ENCODE peak calls at places on chromosomes 12 and 14, in six cellular contexts. L, V, Z, F, M and C are unnamed samples.

GRCh38 chr12:51683763-51684357 is 92.8 kb downstream of the SCN8A start:
- DNase-seq in F (no peak), L (no peak), V (no peak), M (no peak), Z (no peak), C (no peak)

GRCh38 chr12:37666069-37666781 is 650.3 kb upstream of the ALG10B start:
- DNase-seq in M (no peak), L (no peak), V (no peak), Z (no peak), F (no peak), C (no peak)

GRCh38 chr14:100299238-100299560 is 7.0 kb downstream of the SLC25A29 start:
- DNase-seq in M (no peak), F (peak), Z (no peak), V (no peak), L (no peak), C (no peak)

GRCh38 chr14:105853907-105854599 is 327.7 kb downstream of the TMEM121 start:
- DNase-seq in M (no peak), L (no peak), Z (no peak), F (peak), V (peak), C (no peak)

GRCh38 chr12:91139981-91140659 is 28.8 kb upstream of the LUM start:
- DNase-seq in M (no peak), F (no peak), Z (no peak), L (no peak), V (no peak), C (no peak)

GRCh38 chr14:94045563-94046345 is 19.6 kb downstream of the OTUB2 start:
- DNase-seq in V (no peak), F (peak), M (no peak), L (no peak), Z (no peak), C (no peak)

GRCh38 chr14:101395779-101396178 is 165.5 kb upstream of the DIO3 start:
- DNase-seq in V (no peak), Z (no peak), F (no peak), M (no peak), L (no peak), C (no peak)

GRCh38 chr12:26513357-26514043 is 318.1 kb downstream of the SSPN start:
- DNase-seq in Z (no peak), F (no peak), M (no peak), V (no peak), L (no peak), C (no peak)

GRCh38 chr12:124352839-124353238 is 57.9 kb downstream of the RFLNA start:
- DNase-seq in V (peak), L (no peak), M (peak), Z (peak), F (peak), C (no peak)

GRCh38 chr14:50037837-50038236 is 78.5 kb downstream of the VCPKMT start:
- DNase-seq in Z (no peak), M (no peak), L (no peak), V (no peak), F (no peak), C (no peak)

GRCh38 chr12:91877461-91878230 is 268.0 kb downstream of the BTG1 start:
- DNase-seq in Z (no peak), L (no peak), F (no peak), M (no peak), V (no peak), C (no peak)

GRCh38 chr12:1360812-1361211 is 233.6 kb downstream of the FBXL14 start:
- DNase-seq in Z (no peak), M (no peak), F (no peak), L (no peak), V (no peak), C (no peak)

GRCh38 chr12:70994217-70994788 is 73.8 kb upstream of the PTPRR start:
- DNase-seq in F (no peak), Z (no peak), M (no peak), L (no peak), V (no peak), C (no peak)

GRCh38 chr14:93047661-93048060 is 68.1 kb downstream of the ITPK1 start:
- DNase-seq in V (peak), L (no peak), F (no peak), M (no peak), Z (no peak), C (no peak)

GRCh38 chr12:11067514-11067913 is 5.4 kb upstream of the TAS2R46 start:
- DNase-seq in L (no peak), Z (no peak), V (no peak), F (no peak), M (no peak), C (no peak)

GRCh38 chr14:38079886-38080285 is 127.8 kb upstream of the SSTR1 start:
- DNase-seq in V (no peak), L (no peak), M (no peak), F (no peak), Z (no peak), C (no peak)

GRCh38 chr14:100849432-100849831 is 23.5 kb downstream of the MEG3 start:
- DNase-seq in V (no peak), Z (no peak), L (no peak), F (peak), M (no peak), C (no peak)

GRCh38 chr12:4054643-4055042 is 181.4 kb upstream of the PARP11 start:
- DNase-seq in L (no peak), Z (no peak), M (no peak), V (no peak), F (no peak), C (no peak)

GRCh38 chr12:7373226-7373625 is 69.4 kb downstream of the ACSM4 start:
- DNase-seq in V (no peak), F (no peak), M (no peak), Z (no peak), L (no peak), C (no peak)

GRCh38 chr12:30243426-30243825 is 452.2 kb downstream of the IPO8 start:
- DNase-seq in Z (no peak), F (no peak), L (no peak), M (no peak), V (no peak), C (no peak)

GRCh38 chr12:103928736-103929050 is 1.5 kb upstream of the HSP90B1 start:
- DNase-seq in L (no peak), M (no peak), F (peak), V (peak), Z (no peak), C (no peak)

GRCh38 chr14:92644166-92644565 is 104.3 kb downstream of the LGMN start:
- DNase-seq in L (no peak), F (no peak), V (no peak), M (no peak), Z (no peak), C (no peak)

GRCh38 chr12:132302466-132303358 is 26.7 kb downstream of the GALNT9 start:
- DNase-seq in F (no peak), V (no peak), Z (no peak), M (no peak), L (no peak), C (no peak)

GRCh38 chr14:31961881-31962280 is 115.2 kb upstream of the ARHGAP5 start:
- DNase-seq in Z (no peak), M (no peak), F (no peak), L (no peak), V (no peak), C (no peak)

GRCh38 chr12:75571204-75571603 is 59.8 kb upstream of the KRR1 start:
- DNase-seq in L (no peak), Z (no peak), F (no peak), M (no peak), V (no peak), C (no peak)

GRCh38 chr12:109358154-109358869 is 10.6 kb downstream of the MYO1H start:
- DNase-seq in V (no peak), M (no peak), L (no peak), Z (no peak), F (no peak), C (no peak)

GRCh38 chr12:132649226-132649945 is 30.8 kb downstream of the P2RX2 start:
- DNase-seq in L (no peak), F (peak), V (no peak), Z (no peak), M (no peak), C (no peak)

GRCh38 chr12:3684449-3685051 is 68.4 kb downstream of the CRACR2A start:
- DNase-seq in F (no peak), M (no peak), L (no peak), V (no peak), Z (no peak), C (no peak)

GRCh38 chr14:69090187-69090789 is 62.6 kb downstream of the DCAF5 start:
- DNase-seq in F (no peak), V (no peak), M (no peak), Z (peak), L (no peak), C (no peak)

GRCh38 chr14:72590577-72590976 is 303.3 kb downstream of the DPF3 start:
- DNase-seq in M (no peak), F (no peak), L (no peak), Z (no peak), V (no peak), C (no peak)

GRCh38 chr14:103806805-103807204 is 40.6 kb downstream of the PPP1R13B start:
- DNase-seq in L (no peak), F (no peak), V (no peak), Z (no peak), M (no peak), C (no peak)

GRCh38 chr12:69534389-69534822 is 50.9 kb upstream of the CCT2 start:
- DNase-seq in L (no peak), M (no peak), Z (peak), V (peak), F (no peak), C (no peak)

GRCh38 chr12:19131020-19131431 is 1.5 kb downstream of the PLEKHA5 start:
- DNase-seq in L (peak), V (no peak), M (no peak), Z (peak), F (peak), C (no peak)

GRCh38 chr12:37546206-37546605 is 770.4 kb upstream of the ALG10B start:
- DNase-seq in M (no peak), Z (no peak), V (no peak), L (no peak), F (no peak), C (no peak)

GRCh38 chr12:108482717-108483212 is 32.3 kb upstream of the FICD start:
- DNase-seq in F (no peak), M (no peak), L (no peak), V (no peak), Z (peak), C (no peak)

GRCh38 chr12:58803893-58804292 is 116.4 kb downstream of the LRIG3 start:
- DNase-seq in V (no peak), L (no peak), M (no peak), F (no peak), Z (no peak), C (no peak)

GRCh38 chr14:22432348-22432976 is 156.6 kb downstream of the DAD1 start:
- DNase-seq in Z (peak), V (peak), M (no peak), F (no peak), L (no peak), C (no peak)

GRCh38 chr12:89863968-89864367 is 155.3 kb upstream of the ATP2B1 start:
- DNase-seq in M (no peak), V (no peak), F (no peak), Z (no peak), L (no peak), C (no peak)

GRCh38 chr12:89862511-89863331 is 154.1 kb upstream of the ATP2B1 start:
- DNase-seq in V (peak), L (no peak), M (peak), F (no peak), Z (no peak), C (no peak)

GRCh38 chr12:89861086-89861485 is 152.4 kb upstream of the ATP2B1 start:
- DNase-seq in M (no peak), Z (no peak), V (no peak), L (no peak), F (no peak), C (no peak)

GRCh38 chr12:89863332-89863938 is 154.8 kb upstream of the ATP2B1 start:
- DNase-seq in M (no peak), V (no peak), F (no peak), L (no peak), Z (no peak), C (no peak)

DNA sequence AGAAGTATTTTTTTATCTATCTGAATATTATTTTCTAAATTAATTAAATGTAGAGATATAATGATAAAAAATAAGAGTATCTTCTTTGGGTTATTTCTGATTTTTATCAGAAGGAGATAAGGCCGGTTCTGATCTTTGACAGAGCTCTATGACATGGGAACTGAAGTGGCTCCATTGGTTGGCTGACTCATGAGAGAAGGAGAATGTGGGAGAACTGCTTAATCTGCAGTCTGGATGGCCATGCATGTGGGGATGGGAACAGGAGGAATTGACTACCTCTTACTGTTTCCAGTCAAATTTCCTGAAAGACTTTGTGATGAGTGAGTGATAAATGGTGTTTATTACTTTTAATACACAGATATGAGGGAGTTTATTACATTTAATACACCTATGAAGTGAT is 155.8 kb upstream of the ATP2B1 start:
- DNase-seq in V (no peak), F (no peak), L (no peak), Z (no peak), M (no peak), C (no peak)
- TF ChIP-seq CTCF in V (no peak), F (no peak), L (no peak), Z (no peak), M (no peak), C (no peak)

GRCh38 chr14:77305696-77306095 is 15.0 kb downstream of the POMT2 start:
- DNase-seq in Z (no peak), V (no peak), M (no peak), F (no peak), L (no peak), C (no peak)

GRCh38 chr14:77303417-77304156 is 17.1 kb downstream of the POMT2 start:
- DNase-seq in M (no peak), Z (peak), V (peak), F (no peak), L (no peak), C (no peak)

GRCh38 chr14:77299776-77300175 is 20.9 kb downstream of the POMT2 start:
- DNase-seq in Z (no peak), F (peak), L (no peak), M (no peak), V (no peak), C (no peak)

GRCh38 chr14:77301103-77301502 is 19.6 kb downstream of the POMT2 start:
- DNase-seq in Z (peak), F (peak), V (peak), L (peak), M (no peak), C (no peak)

GRCh38 chr14:77302926-77303325 is 17.8 kb downstream of the POMT2 start:
- DNase-seq in M (no peak), L (no peak), Z (peak), F (no peak), V (no peak), C (no peak)
- TF ChIP-seq CTCF in M (no peak), L (no peak), Z (no peak), F (no peak), V (no peak), C (no peak)

GRCh38 chr12:105759172-105759571 is 379.6 kb downstream of the NUAK1 start:
- DNase-seq in F (no peak), M (no peak), Z (no peak), V (no peak), L (no peak), C (no peak)
- TF ChIP-seq CTCF in F (no peak), M (no peak), Z (no peak), V (no peak), L (no peak), C (no peak)

GRCh38 chr12:106868982-106869381 is 86.7 kb upstream of the TMEM263 start:
- DNase-seq in Z (no peak), F (no peak), M (no peak), V (no peak), L (no peak), C (no peak)
- TF ChIP-seq CTCF in Z (no peak), F (no peak), M (no peak), V (no peak), L (no peak), C (no peak)